ENCODE peak calls at places on chromosomes 13 and 19, in six cellular contexts. E, J, K, I, O and B are unnamed samples.

GRCh38 chr19:55493052-55493649 is 4.9 kb downstream of the SSC5D start:
- DNase-seq in E (peak; percentile 24), J (no peak), K (no peak), I (no peak), O (no peak), B (no peak)

GRCh38 chr13:99425485-99426341 is 75.6 kb upstream of the TM9SF2 start:
- DNase-seq in E (no peak), J (no peak), K (no peak), I (no peak), O (no peak), B (peak; percentile 67)

GRCh38 chr19:39078436-39079200 is 5.5 kb upstream of the ACP7 start:
- DNase-seq in E (peak; percentile 99), J (peak; percentile 95), K (no peak), I (no peak), O (no peak), B (no peak)

GRCh38 chr13:46232281-46232680 is 20.6 kb downstream of the LRRC63 start:
- DNase-seq in E (peak; percentile 50), J (no peak), K (no peak), I (no peak), O (no peak), B (no peak)

GRCh38 chr13:23322353-23323336 is 110.9 kb downstream of the SACS start:
- DNase-seq in E (no peak), J (peak; percentile 59), K (no peak), I (no peak), O (no peak), B (peak; percentile 22)

GRCh38 chr19:8308891-8309291 is 733 bp upstream of the CD320 start:
- DNase-seq in E (no peak), J (no peak), K (no peak), I (no peak), O (no peak), B (no peak)

GRCh38 chr13:51674276-51674675 is 90.0 kb downstream of the WDFY2 start:
- DNase-seq in E (no peak), J (peak; percentile 88), K (no peak), I (peak; percentile 21), O (peak; percentile 69), B (no peak)

GRCh38 chr19:41521860-41522555 is 54.0 kb upstream of the CEACAM21 start:
- DNase-seq in E (no peak), J (no peak), K (peak; percentile 51), I (peak; percentile 17), O (no peak), B (no peak)

GRCh38 chr13:33101835-33102234 is 85.6 kb downstream of the KL start:
- DNase-seq in E (no peak), J (no peak), K (no peak), I (no peak), O (no peak), B (no peak)

GRCh38 chr13:36332986-36333385 is 13.2 kb downstream of the SPART start:
- DNase-seq in E (no peak), J (peak; percentile 33), K (no peak), I (no peak), O (no peak), B (no peak)

GRCh38 chr19:56174086-56174485 is 1.7 kb upstream of the GALP start:
- DNase-seq in E (no peak), J (no peak), K (no peak), I (peak; percentile 9), O (peak; percentile 38), B (no peak)

GRCh38 chr13:62663767-62664166 is 1248.1 kb upstream of the PCDH20 start:
- DNase-seq in E (no peak), J (no peak), K (no peak), I (peak; percentile 16), O (peak; percentile 17), B (no peak)

GRCh38 chr13:101390461-101390860 is 25.8 kb downstream of the NALCN start:
- DNase-seq in E (peak; percentile 65), J (no peak), K (no peak), I (no peak), O (no peak), B (no peak)

GRCh38 chr19:14474827-14475226 is 327 bp downstream of the PTGER1 start:
- DNase-seq in E (no peak), J (no peak), K (no peak), I (no peak), O (no peak), B (no peak)

GRCh38 chr19:54266133-54266532 is 9.1 kb upstream of the LILRB5 start:
- DNase-seq in E (peak; percentile 30), J (peak; percentile 90), K (peak; percentile 59), I (peak; percentile 92), O (peak; percentile 92), B (peak; percentile 91)

GRCh38 chr19:18853755-18854427 is 22.1 kb downstream of the UPF1 start:
- DNase-seq in E (no peak), J (no peak), K (no peak), I (no peak), O (peak; percentile 24), B (no peak)
- H3K36me3 ChIP-seq in E (peaks cover 40% of the 10 kb centered on the region), J (peaks cover 68% of the 10 kb centered on the region), K (peaks cover 36% of the 10 kb centered on the region), I (no peaks in the 10 kb centered on the region), O (peaks cover 23% of the 10 kb centered on the region), B (peaks cover 27% of the 10 kb centered on the region)

DNA sequence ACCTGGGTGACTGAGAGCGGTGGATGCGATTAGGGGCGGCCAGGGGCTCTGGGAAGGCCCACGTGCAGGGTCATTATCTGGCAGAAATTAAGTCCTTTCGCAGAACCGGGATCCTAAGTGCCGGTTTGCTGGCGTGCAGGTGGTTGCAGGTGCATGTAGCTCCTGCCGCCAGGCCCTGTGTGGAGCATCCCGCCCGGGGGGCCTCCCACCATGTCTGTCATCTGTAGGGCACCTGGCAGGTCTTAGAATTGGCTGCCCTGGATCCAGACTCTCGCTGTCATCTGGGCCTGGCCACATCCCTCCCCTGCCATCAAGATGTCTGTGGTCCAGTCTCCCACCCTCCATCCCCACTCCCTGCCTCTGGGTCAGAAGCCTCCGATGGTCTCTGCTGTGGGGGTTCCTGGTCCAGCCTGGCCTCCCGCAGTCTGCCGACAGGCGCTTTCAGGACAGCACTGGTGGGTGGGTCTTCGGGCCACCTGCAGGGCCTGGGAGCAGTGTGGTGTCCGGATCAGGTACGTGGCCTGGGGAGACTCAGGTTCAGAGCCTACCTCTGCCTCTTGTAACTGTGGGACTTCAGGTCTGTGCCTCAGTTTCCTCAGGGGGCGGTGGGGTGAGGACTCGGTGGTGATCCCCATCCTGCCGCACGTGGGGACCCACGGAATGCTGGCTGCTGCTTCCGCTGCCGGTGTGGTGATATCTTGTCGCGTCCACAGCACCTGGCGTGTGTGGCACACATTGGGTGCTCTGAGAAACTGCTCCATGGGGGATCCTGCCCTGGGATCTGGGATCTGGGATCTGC is 5.4 kb downstream of the GNA11 start:
- DNase-seq in E (no peak), J (no peak), K (no peak), I (no peak), O (no peak), B (no peak)
- H3K79me2 ChIP-seq in E (peaks cover 94% of the 10 kb centered on the region), J (peaks cover 93% of the 10 kb centered on the region), K (peaks cover 98% of the 10 kb centered on the region), I (peaks cover 96% of the 10 kb centered on the region), O (peaks cover 52% of the 10 kb centered on the region), B (no peaks in the 10 kb centered on the region)

DNA sequence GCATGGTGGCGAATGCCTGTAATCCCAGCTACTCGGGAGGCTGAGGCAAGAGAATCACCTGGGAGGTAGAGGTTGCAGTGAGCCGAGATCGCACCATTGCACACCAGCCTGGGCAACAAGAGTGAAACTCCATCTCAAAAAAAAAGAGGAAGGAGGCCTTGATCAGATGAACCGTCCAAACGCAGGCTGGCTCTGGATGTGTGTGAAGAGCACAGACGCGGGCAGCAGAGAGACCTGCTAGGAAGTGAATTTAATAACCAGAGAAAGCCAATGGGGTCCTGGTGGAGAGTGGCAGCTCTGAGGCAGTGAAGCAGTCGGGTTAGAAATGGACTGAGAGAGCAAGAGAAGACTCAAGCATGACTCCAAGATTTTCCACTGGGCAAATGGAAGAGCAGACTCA is 136.5 kb downstream of the RNF17 start:
- DNase-seq in E (no peak), J (no peak), K (no peak), I (no peak), O (no peak), B (no peak)
- H3K36me3 ChIP-seq in E (peaks cover 14% of the 10 kb centered on the region), J (peaks cover 14% of the 10 kb centered on the region), K (peaks cover 22% of the 10 kb centered on the region), I (peaks cover 23% of the 10 kb centered on the region), O (peaks cover 3% of the 10 kb centered on the region), B (peaks cover 4% of the 10 kb centered on the region)

DNA sequence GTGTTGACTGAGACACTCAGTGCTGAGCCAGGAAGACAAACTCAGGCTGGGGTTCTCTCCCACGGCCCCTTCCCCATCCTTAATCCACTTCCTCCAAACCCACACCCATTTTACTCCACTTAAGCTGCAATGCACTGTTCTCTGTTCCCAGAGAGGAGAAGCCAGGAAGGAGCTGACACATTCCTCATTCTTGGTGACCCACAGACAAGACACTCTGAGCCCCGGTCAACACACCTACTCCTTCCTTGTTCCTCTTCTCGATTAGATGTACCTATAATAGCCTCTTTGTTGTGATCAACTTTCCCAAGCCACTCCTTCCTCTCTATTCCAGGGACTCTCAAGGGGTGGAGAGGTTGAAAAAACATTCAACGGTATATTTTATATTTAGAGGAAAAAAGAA is 47.1 kb downstream of the INSR start:
- DNase-seq in E (no peak), J (no peak), K (no peak), I (no peak), O (no peak), B (no peak)
- H3K79me2 ChIP-seq in E (no peaks in the 10 kb centered on the region), J (no peaks in the 10 kb centered on the region), K (no peaks in the 10 kb centered on the region), I (peaks cover 19% of the 10 kb centered on the region), O (no peaks in the 10 kb centered on the region), B (no peaks in the 10 kb centered on the region)

GRCh38 chr13:102659168-102659713 is 35.6 kb downstream of the METTL21C start:
- DNase-seq in E (no peak), J (no peak), K (no peak), I (no peak), O (no peak), B (no peak)
- H3K36me3 ChIP-seq in E (peaks cover 17% of the 10 kb centered on the region), J (peaks cover 14% of the 10 kb centered on the region), K (peaks cover 74% of the 10 kb centered on the region), I (peaks cover 34% of the 10 kb centered on the region), O (peaks cover 2% of the 10 kb centered on the region), B (peaks cover 68% of the 10 kb centered on the region)

DNA sequence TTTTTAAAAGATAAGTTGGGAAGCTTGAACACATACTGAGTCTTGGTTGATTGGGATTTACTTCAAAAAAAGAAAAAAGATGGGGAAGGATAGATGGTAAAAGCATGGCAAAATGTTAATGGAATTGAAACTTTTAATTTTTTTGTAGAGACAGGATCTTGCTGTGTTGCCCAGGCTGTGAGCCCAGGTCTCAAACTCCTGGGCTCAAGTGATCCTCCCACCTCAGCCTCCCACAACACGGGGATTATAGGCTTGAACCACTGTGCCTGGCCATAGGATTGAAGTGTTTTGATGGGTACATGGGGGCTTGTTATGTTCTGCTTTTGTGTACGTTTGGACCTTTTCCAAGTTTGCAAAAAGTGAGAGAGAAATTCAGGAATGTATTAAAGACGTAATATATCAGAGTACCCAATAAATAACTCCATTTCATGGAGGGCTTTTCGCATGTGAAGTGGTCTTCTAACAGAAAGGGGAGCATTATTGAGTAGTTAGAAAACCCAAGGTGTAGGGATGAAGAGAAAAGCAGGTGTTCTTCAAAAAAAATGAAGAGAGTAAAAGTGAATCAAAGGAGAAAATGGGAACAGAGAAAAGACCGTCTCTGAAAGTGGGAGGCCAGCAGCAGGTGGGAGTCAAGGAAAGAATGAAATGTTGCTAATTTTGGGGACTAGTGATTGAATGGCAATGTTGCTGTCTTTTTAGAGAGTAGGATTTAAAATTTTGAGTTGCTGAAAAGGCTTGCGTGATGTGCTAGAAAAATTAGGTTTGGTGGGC is 55.2 kb downstream of the GARRE1 start:
- DNase-seq in E (no peak), J (no peak), K (no peak), I (no peak), O (no peak), B (peak; percentile 41)
- H3K79me2 ChIP-seq in E (peaks cover 64% of the 10 kb centered on the region), J (no peaks in the 10 kb centered on the region), K (peaks cover 35% of the 10 kb centered on the region), I (peaks cover 13% of the 10 kb centered on the region), O (no peaks in the 10 kb centered on the region), B (peaks cover 73% of the 10 kb centered on the region)

GRCh38 chr19:16373079-16373478 is 48.5 kb downstream of the KLF2 start:
- DNase-seq in E (no peak), J (no peak), K (no peak), I (no peak), O (no peak), B (no peak)
- H3K36me3 ChIP-seq in E (peaks cover 3% of the 10 kb centered on the region), J (peaks cover 17% of the 10 kb centered on the region), K (no peaks in the 10 kb centered on the region), I (no peaks in the 10 kb centered on the region), O (peaks cover 4% of the 10 kb centered on the region), B (peaks cover 12% of the 10 kb centered on the region)

GRCh38 chr19:3507371-3508120 is 1.4 kb downstream of the FZR1 start:
- DNase-seq in E (no peak), J (peak; percentile 6), K (peak; percentile 55), I (peak; percentile 41), O (peak; percentile 69), B (no peak)
- H3K79me2 ChIP-seq in E (peaks cover 64% of the 10 kb centered on the region), J (peaks cover 63% of the 10 kb centered on the region), K (peaks cover 64% of the 10 kb centered on the region), I (peaks cover 62% of the 10 kb centered on the region), O (peaks cover 42% of the 10 kb centered on the region), B (peaks cover 67% of the 10 kb centered on the region)